ENCODE peak calls at places on chromosome 7, in six cellular contexts. K is body of pancreas, N is NB4, E is A549, Y is IMR-90, A is esophagus squamous epithelium. P is an unnamed sample.
A peak's percentile ranks its signal among the peaks of the same experiment; 100 is the strongest.

GRCh38 chr7:84100866-84101265 is 93.7 kb downstream of the SEMA3A start:
- DNase-seq in A (no peak), Y (peak; percentile 69), N (no peak), E (peak; percentile 69), K (no peak), P (no peak)

GRCh38 chr7:54109501-54109900 is 432.7 kb upstream of the VSTM2A start:
- DNase-seq in K (no peak), Y (no peak), N (no peak), A (no peak), E (no peak), P (no peak)

GRCh38 chr7:27605689-27606269 is 56.9 kb downstream of the HIBADH start:
- DNase-seq in Y (peak; percentile 52), K (no peak), N (peak; percentile 56), A (no peak), E (peak; percentile 55), P (no peak)

GRCh38 chr7:140284062-140284461 is 107.3 kb upstream of the KDM7A start:
- DNase-seq in Y (no peak), A (no peak), K (no peak), N (no peak), E (no peak), P (no peak)

GRCh38 chr7:108094375-108094774 is 35.8 kb downstream of the LAMB4 start:
- DNase-seq in K (no peak), E (no peak), Y (peak; percentile 76), A (no peak), N (no peak), P (no peak)

GRCh38 chr7:44979481-44980392 is 922 bp upstream of the MYO1G start:
- DNase-seq in Y (no peak), A (no peak), K (no peak), N (peak; percentile 59), E (peak; percentile 40), P (no peak)

GRCh38 chr7:40098810-40099209 is 35.6 kb downstream of the MPLKIP start:
- DNase-seq in E (no peak), N (no peak), K (no peak), Y (no peak), A (no peak), P (no peak)

GRCh38 chr7:94289071-94289470 is 105.6 kb upstream of the COL1A2 start:
- DNase-seq in Y (peak; percentile 91), E (peak; percentile 86), A (no peak), N (peak; percentile 35), K (peak; percentile 72), P (peak; percentile 65)

GRCh38 chr7:51040777-51041176 is 258.1 kb upstream of the GRB10 start:
- DNase-seq in K (no peak), N (no peak), A (no peak), Y (no peak), E (no peak), P (no peak)

GRCh38 chr7:25180592-25180923 is 47.7 kb downstream of the NPVF start:
- DNase-seq in E (no peak), K (no peak), A (no peak), Y (no peak), N (no peak), P (no peak)

GRCh38 chr7:25179771-25180591 is 48.3 kb downstream of the NPVF start:
- DNase-seq in N (peak; percentile 98), K (peak; percentile 95), Y (peak; percentile 66), A (peak; percentile 54), E (peak; percentile 85), P (peak; percentile 88)

GRCh38 chr7:25179325-25179724 is 49.0 kb downstream of the NPVF start:
- DNase-seq in N (peak; percentile 19), E (no peak), A (no peak), Y (no peak), K (no peak), P (no peak)

GRCh38 chr7:25181537-25181936 is 46.7 kb downstream of the NPVF start:
- DNase-seq in Y (no peak), N (peak; percentile 26), A (no peak), K (no peak), E (no peak), P (no peak)

DNA sequence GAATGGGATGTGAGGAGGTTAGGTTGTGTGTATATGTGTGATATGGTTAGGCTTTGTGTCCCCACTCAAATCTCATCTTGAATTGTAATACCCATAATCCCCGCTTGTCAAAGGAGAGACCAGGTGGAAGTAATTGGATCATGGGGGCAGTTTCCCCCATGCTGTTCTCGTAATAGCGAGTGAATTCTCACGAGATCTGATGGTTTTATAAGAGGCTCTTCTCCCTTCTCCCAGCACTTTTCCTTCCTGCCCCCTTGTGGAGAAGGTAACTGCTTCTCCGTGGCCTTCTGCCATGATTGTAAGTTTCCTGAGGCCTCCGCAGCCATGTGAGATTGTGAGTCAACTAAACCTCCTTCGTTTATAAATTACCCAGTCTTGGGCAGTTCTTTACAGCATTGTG is 47.3 kb downstream of the NPVF start:
- DNase-seq in E (peak; percentile 34), Y (no peak), K (no peak), A (no peak), N (peak; percentile 12), P (no peak)
- TF ChIP-seq CTCF in E (no peak), Y (no peak), K (no peak), A (no peak), N (no peak), P (no peak)

GRCh38 chr7:155298834-155299538 is 1.3 kb downstream of the INSIG1 start:
- DNase-seq in Y (peak; percentile 98), E (peak; percentile 93), A (peak; percentile 87), N (peak; percentile 99), K (peak; percentile 93), P (peak; percentile 96)

GRCh38 chr7:155300641-155301452 is 3.2 kb downstream of the INSIG1 start:
- DNase-seq in K (no peak), Y (no peak), A (no peak), N (no peak), E (no peak), P (no peak)

GRCh38 chr7:155297517-155298287 is at the start of gene INSIG1:
- DNase-seq in A (peak; percentile 43), K (peak; percentile 94), Y (peak; percentile 92), E (peak; percentile 95), N (peak; percentile 96), P (peak; percentile 98)

GRCh38 chr7:155298288-155298833 is 683 bp downstream of the INSIG1 start:
- DNase-seq in K (no peak), N (peak; percentile 37), A (no peak), Y (no peak), E (no peak), P (no peak)

DNA sequence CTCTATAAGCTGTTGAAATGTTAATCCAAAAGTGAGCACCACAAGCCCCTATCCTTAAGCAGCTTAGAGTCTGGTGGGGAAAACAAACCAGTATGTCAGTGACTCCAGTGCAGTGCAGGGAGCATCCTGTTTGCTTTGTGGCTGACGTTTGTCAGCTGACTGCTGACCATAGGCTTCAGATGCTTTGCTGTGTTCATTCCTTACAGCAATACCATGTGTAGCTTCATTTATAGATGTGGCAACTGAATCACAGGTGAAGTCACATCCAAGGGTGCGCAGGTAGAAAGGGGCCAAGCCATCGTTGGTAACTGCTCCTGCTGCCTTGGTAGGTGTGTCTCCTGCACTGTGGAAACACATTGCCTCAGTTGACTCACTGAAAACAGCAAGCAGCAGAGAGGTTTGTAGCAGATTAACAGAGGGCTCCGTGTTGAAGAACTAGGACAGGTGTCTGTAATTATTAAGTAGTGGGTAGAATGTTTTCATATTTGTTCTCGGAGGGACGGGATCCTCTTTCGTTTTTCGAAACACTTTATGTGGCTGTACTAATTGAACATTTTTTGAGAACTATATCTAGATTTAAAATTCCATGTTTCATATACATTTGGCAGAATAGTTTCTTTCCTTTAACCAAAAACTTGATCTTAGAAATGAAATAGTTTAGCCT is 2.0 kb downstream of the INSIG1 start:
- DNase-seq in Y (no peak), E (no peak), N (peak; percentile 45), K (no peak), A (no peak), P (no peak)
- H3K4me3 ChIP-seq in Y (peak overlapping the region; percentile 55), E (peak overlapping the region; percentile 90), N (peak overlapping the region; percentile 79), K (peak overlapping the region; percentile 18), A (peak overlapping the region; percentile 96), P (no peak overlapping the region)

DNA sequence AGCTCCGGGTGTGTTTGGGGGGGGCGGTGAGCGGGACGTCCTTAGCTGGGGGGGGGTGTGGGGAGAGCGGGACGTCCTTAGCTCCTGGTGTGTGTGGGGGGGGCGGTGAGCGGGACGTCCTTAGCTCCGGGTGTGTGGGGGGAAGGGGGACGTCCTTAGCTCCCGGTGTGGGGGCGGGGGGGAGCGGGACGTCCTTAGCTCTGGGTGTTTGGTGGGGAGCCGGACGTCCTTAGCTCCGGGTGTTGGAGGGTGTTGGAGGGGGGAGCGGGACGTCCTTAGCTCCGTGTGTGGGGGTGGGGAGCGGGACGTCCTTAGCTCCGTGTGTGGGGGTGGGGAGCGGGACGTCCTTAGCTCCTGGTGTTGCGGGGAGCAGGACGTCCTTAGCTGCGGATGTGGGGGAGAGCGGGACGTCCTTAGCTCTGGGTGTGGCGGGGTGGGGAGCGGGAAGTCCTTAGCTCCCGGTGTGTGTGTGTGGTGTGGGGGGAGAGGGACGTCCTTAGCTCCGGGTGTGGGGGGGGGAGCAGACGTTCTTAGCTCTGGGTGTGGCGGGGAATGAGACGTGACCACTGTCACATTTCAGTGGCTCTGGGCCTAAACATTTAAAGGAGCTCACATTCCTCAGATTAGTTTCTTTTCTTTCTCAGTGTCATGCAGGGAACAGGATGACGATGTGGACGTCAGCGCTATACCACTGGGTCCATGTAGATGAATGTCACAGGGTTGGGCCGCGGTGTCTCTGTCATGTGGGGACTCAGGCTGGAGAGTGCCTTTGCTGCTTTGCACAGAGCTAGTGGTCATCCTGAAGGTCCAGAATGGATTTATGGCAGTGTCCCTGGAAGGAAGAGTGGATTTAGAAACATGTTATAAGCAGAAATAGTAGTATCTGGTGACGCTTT is 7.5 kb downstream of the DYNC2I1 start:
- DNase-seq in K (peak; percentile 59), N (peak; percentile 85), E (peak; percentile 73), A (no peak), Y (peak; percentile 60), P (peak; percentile 80)
- TF ChIP-seq POLR2A in K (peak; percentile 14), N (no peak), E (no peak), A (no peak), Y (no peak), P (no peak)

DNA sequence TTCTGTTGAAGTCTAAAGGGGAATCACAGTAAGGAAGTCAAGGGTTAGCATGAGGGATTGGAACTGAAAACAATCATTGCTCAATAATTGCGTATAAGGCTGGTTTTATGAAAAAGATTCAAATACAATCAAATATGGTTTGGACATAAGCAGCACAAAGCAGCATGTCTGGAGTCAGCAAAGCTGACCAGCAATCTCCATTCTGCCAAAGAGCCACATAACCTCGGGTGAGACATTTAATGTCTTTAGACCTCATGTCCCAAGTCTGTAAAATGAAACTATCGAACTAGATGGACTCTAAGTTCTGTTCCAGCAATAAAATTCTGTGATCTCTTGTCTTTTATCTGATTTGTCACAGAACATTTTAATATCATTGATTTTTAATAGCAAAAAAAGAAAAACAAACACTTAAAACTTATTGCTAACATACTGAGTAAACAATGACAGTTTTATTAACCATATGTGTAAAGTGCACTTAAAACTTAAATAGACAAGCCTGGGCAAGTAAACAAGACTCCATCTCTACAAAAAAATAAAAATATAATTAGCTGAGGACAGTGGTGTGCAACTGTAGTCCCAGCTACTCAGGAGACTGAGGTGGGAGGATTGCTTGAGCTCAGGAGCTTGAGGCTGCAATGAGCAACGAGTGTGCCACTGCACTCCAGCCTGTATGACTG is 217.0 kb downstream of the MAGI2 start:
- DNase-seq in N (no peak), A (no peak), E (no peak), K (no peak), Y (no peak), P (no peak)
- TF ChIP-seq CTCF in N (no peak), A (no peak), E (no peak), K (no peak), Y (no peak), P (no peak)